ENCODE peak calls at places on chromosomes 4 and X, in six cellular contexts. One of them, this sample, is unnamed.

GRCh38 chr4:76579596-76580375 is 144.8 kb downstream of the SHROOM3 start:
- DNase-seq in iris pigment epithelial cell: no peak
- DNase-seq in CD4-positive, alpha-beta memory T cell: no peak
- DNase-seq in left lung: no peak
- DNase-seq in astrocyte of the cerebellum: no peak
- DNase-seq in ovary: no peak
- DNase-seq in this sample: no peak

GRCh38 chrX:71666240-71667223 is 814 bp upstream of the LOC101059915 start:
- DNase-seq in iris pigment epithelial cell: no peak
- DNase-seq in astrocyte of the cerebellum: no peak
- DNase-seq in left lung: no peak
- DNase-seq in CD4-positive, alpha-beta memory T cell: no peak
- DNase-seq in ovary: no peak
- DNase-seq in this sample: no peak

GRCh38 chr4:129583868-129584267 is 487.9 kb downstream of the C4orf33 start:
- DNase-seq in left lung: no peak
- DNase-seq in iris pigment epithelial cell: no peak
- DNase-seq in ovary: no peak
- DNase-seq in CD4-positive, alpha-beta memory T cell: no peak
- DNase-seq in astrocyte of the cerebellum: no peak
- DNase-seq in this sample: no peak

GRCh38 chr4:84494518-84494917 is 4.6 kb downstream of the NKX6-1 start:
- DNase-seq in left lung: no peak
- DNase-seq in ovary: no peak
- DNase-seq in astrocyte of the cerebellum: no peak
- DNase-seq in iris pigment epithelial cell: no peak
- DNase-seq in CD4-positive, alpha-beta memory T cell: no peak
- DNase-seq in this sample: no peak

GRCh38 chr4:177446571-177446970 is 4.3 kb upstream of the AGA start:
- DNase-seq in left lung: no peak
- DNase-seq in astrocyte of the cerebellum: no peak
- DNase-seq in ovary: no peak
- DNase-seq in iris pigment epithelial cell: no peak
- DNase-seq in CD4-positive, alpha-beta memory T cell: no peak
- DNase-seq in this sample: no peak

GRCh38 chr4:152540293-152540674 is 4.4 kb upstream of the FBXW7 start:
- DNase-seq in iris pigment epithelial cell: no peak
- DNase-seq in CD4-positive, alpha-beta memory T cell: no peak
- DNase-seq in astrocyte of the cerebellum: no peak
- DNase-seq in left lung: no peak
- DNase-seq in ovary: no peak
- DNase-seq in this sample: no peak

GRCh38 chrX:97159916-97160800 is 276.4 kb downstream of the RPA4 start:
- DNase-seq in iris pigment epithelial cell: peak
- DNase-seq in ovary: no peak
- DNase-seq in astrocyte of the cerebellum: no peak
- DNase-seq in CD4-positive, alpha-beta memory T cell: no peak
- DNase-seq in left lung: no peak
- DNase-seq in this sample: no peak

GRCh38 chrX:4944767-4945166 is 1231.3 kb upstream of the PRKX start:
- DNase-seq in iris pigment epithelial cell: no peak
- DNase-seq in CD4-positive, alpha-beta memory T cell: no peak
- DNase-seq in left lung: no peak
- DNase-seq in astrocyte of the cerebellum: no peak
- DNase-seq in ovary: no peak
- DNase-seq in this sample: no peak

GRCh38 chr4:7890635-7891393 is 48.8 kb downstream of the AFAP1 start:
- DNase-seq in iris pigment epithelial cell: peak
- DNase-seq in ovary: no peak
- DNase-seq in astrocyte of the cerebellum: peak
- DNase-seq in CD4-positive, alpha-beta memory T cell: no peak
- DNase-seq in left lung: no peak
- DNase-seq in this sample: peak

GRCh38 chr4:6134612-6135220 is 65.6 kb downstream of the JAKMIP1 start:
- DNase-seq in left lung: no peak
- DNase-seq in ovary: no peak
- DNase-seq in iris pigment epithelial cell: peak
- DNase-seq in CD4-positive, alpha-beta memory T cell: peak
- DNase-seq in astrocyte of the cerebellum: no peak
- DNase-seq in this sample: no peak

GRCh38 chr4:2320152-2320551 is 58.2 kb upstream of the MXD4 start:
- DNase-seq in left lung: no peak
- DNase-seq in CD4-positive, alpha-beta memory T cell: no peak
- DNase-seq in astrocyte of the cerebellum: no peak
- DNase-seq in ovary: no peak
- DNase-seq in iris pigment epithelial cell: no peak
- DNase-seq in this sample: no peak

GRCh38 chr4:81827568-81828202 is 356.0 kb upstream of the RASGEF1B start:
- DNase-seq in CD4-positive, alpha-beta memory T cell: no peak
- DNase-seq in ovary: no peak
- DNase-seq in astrocyte of the cerebellum: no peak
- DNase-seq in iris pigment epithelial cell: no peak
- DNase-seq in left lung: no peak
- DNase-seq in this sample: no peak

GRCh38 chr4:121950680-121951569 is 935 bp downstream of the TRPC3 start:
- DNase-seq in ovary: no peak
- DNase-seq in iris pigment epithelial cell: no peak
- DNase-seq in CD4-positive, alpha-beta memory T cell: peak
- DNase-seq in left lung: peak
- DNase-seq in astrocyte of the cerebellum: no peak
- DNase-seq in this sample: no peak

GRCh38 chr4:151091047-151091446 is 8.4 kb upstream of the RPS3A start:
- DNase-seq in iris pigment epithelial cell: no peak
- DNase-seq in astrocyte of the cerebellum: no peak
- DNase-seq in ovary: no peak
- DNase-seq in CD4-positive, alpha-beta memory T cell: no peak
- DNase-seq in left lung: no peak
- DNase-seq in this sample: no peak

GRCh38 chr4:163484906-163485305 is 9.6 kb upstream of the TMA16 start:
- DNase-seq in iris pigment epithelial cell: peak
- DNase-seq in CD4-positive, alpha-beta memory T cell: peak
- DNase-seq in left lung: no peak
- DNase-seq in astrocyte of the cerebellum: peak
- DNase-seq in ovary: no peak
- DNase-seq in this sample: no peak

GRCh38 chr4:169115897-169116254 is 105.8 kb upstream of the CBR4 start:
- DNase-seq in ovary: no peak
- DNase-seq in astrocyte of the cerebellum: peak
- DNase-seq in iris pigment epithelial cell: peak
- DNase-seq in left lung: peak
- DNase-seq in CD4-positive, alpha-beta memory T cell: no peak
- DNase-seq in this sample: peak

GRCh38 chr4:114417214-114417613 is 181.4 kb upstream of the UGT8 start:
- DNase-seq in left lung: no peak
- DNase-seq in iris pigment epithelial cell: no peak
- DNase-seq in ovary: no peak
- DNase-seq in astrocyte of the cerebellum: peak
- DNase-seq in CD4-positive, alpha-beta memory T cell: no peak
- DNase-seq in this sample: no peak

GRCh38 chr4:123616970-123617392 is 220.4 kb downstream of the SPRY1 start:
- DNase-seq in CD4-positive, alpha-beta memory T cell: peak
- DNase-seq in astrocyte of the cerebellum: no peak
- DNase-seq in ovary: no peak
- DNase-seq in iris pigment epithelial cell: peak
- DNase-seq in left lung: peak
- DNase-seq in this sample: peak

GRCh38 chrX:47232197-47232802 is 509 bp upstream of the USP11 start:
- DNase-seq in left lung: no peak
- DNase-seq in iris pigment epithelial cell: no peak
- DNase-seq in CD4-positive, alpha-beta memory T cell: no peak
- DNase-seq in ovary: no peak
- DNase-seq in astrocyte of the cerebellum: no peak
- DNase-seq in this sample: no peak

GRCh38 chr4:111821342-111821741 is 323.9 kb upstream of the FAM241A start:
- DNase-seq in CD4-positive, alpha-beta memory T cell: no peak
- DNase-seq in left lung: no peak
- DNase-seq in ovary: no peak
- DNase-seq in astrocyte of the cerebellum: no peak
- DNase-seq in iris pigment epithelial cell: no peak
- DNase-seq in this sample: no peak

GRCh38 chr4:159010563-159011260 is 92.2 kb upstream of the RAPGEF2 start:
- DNase-seq in CD4-positive, alpha-beta memory T cell: no peak
- DNase-seq in left lung: peak
- DNase-seq in iris pigment epithelial cell: peak
- DNase-seq in astrocyte of the cerebellum: peak
- DNase-seq in ovary: peak
- DNase-seq in this sample: peak

GRCh38 chrX:119899125-119899524 is 3.4 kb downstream of the AKAP14 start:
- DNase-seq in CD4-positive, alpha-beta memory T cell: no peak
- DNase-seq in left lung: no peak
- DNase-seq in astrocyte of the cerebellum: no peak
- DNase-seq in ovary: no peak
- DNase-seq in iris pigment epithelial cell: no peak
- DNase-seq in this sample: no peak

GRCh38 chr4:848803-849477 is 23.0 kb upstream of the CPLX1 start:
- DNase-seq in astrocyte of the cerebellum: no peak
- DNase-seq in ovary: no peak
- DNase-seq in CD4-positive, alpha-beta memory T cell: no peak
- DNase-seq in left lung: no peak
- DNase-seq in iris pigment epithelial cell: no peak
- DNase-seq in this sample: no peak

GRCh38 chr4:85681194-85681803 is 206.3 kb downstream of the ARHGAP24 start:
- DNase-seq in ovary: no peak
- DNase-seq in CD4-positive, alpha-beta memory T cell: no peak
- DNase-seq in astrocyte of the cerebellum: peak
- DNase-seq in left lung: peak
- DNase-seq in iris pigment epithelial cell: peak
- DNase-seq in this sample: peak

GRCh38 chr4:176383273-176384077 is 63.7 kb downstream of the SPCS3 start:
- DNase-seq in CD4-positive, alpha-beta memory T cell: no peak
- DNase-seq in ovary: no peak
- DNase-seq in astrocyte of the cerebellum: no peak
- DNase-seq in iris pigment epithelial cell: peak
- DNase-seq in left lung: no peak
- DNase-seq in this sample: no peak

GRCh38 chr4:137960371-137961050 is 281.6 kb downstream of the SLC7A11 start:
- DNase-seq in iris pigment epithelial cell: peak
- DNase-seq in left lung: no peak
- DNase-seq in ovary: no peak
- DNase-seq in astrocyte of the cerebellum: peak
- DNase-seq in CD4-positive, alpha-beta memory T cell: no peak
- DNase-seq in this sample: no peak

GRCh38 chrX:78759081-78759480 is 11.6 kb downstream of the LPAR4 start:
- DNase-seq in astrocyte of the cerebellum: no peak
- DNase-seq in ovary: no peak
- DNase-seq in left lung: no peak
- DNase-seq in iris pigment epithelial cell: no peak
- DNase-seq in CD4-positive, alpha-beta memory T cell: no peak
- DNase-seq in this sample: no peak

GRCh38 chrX:16687514-16687913 is 25.0 kb downstream of the CTPS2 start:
- DNase-seq in iris pigment epithelial cell: no peak
- DNase-seq in left lung: no peak
- DNase-seq in CD4-positive, alpha-beta memory T cell: no peak
- DNase-seq in ovary: no peak
- DNase-seq in astrocyte of the cerebellum: no peak
- DNase-seq in this sample: peak

GRCh38 chr4:123411976-123412589 is 15.5 kb downstream of the SPRY1 start:
- DNase-seq in astrocyte of the cerebellum: no peak
- DNase-seq in left lung: no peak
- DNase-seq in iris pigment epithelial cell: no peak
- DNase-seq in CD4-positive, alpha-beta memory T cell: no peak
- DNase-seq in ovary: no peak
- DNase-seq in this sample: no peak

GRCh38 chrX:101619336-101619735 is 1.5 kb upstream of the ARMCX6 start:
- DNase-seq in left lung: no peak
- DNase-seq in astrocyte of the cerebellum: no peak
- DNase-seq in iris pigment epithelial cell: peak
- DNase-seq in ovary: no peak
- DNase-seq in CD4-positive, alpha-beta memory T cell: no peak
- DNase-seq in this sample: no peak

GRCh38 chr4:132123870-132124623 is 1025.0 kb upstream of the PCDH10 start:
- DNase-seq in left lung: no peak
- DNase-seq in ovary: no peak
- DNase-seq in iris pigment epithelial cell: peak
- DNase-seq in astrocyte of the cerebellum: no peak
- DNase-seq in CD4-positive, alpha-beta memory T cell: no peak
- DNase-seq in this sample: no peak

GRCh38 chr4:156968479-156968984 is 3.1 kb downstream of the PDGFC start:
- DNase-seq in ovary: peak
- DNase-seq in astrocyte of the cerebellum: peak
- DNase-seq in left lung: peak
- DNase-seq in iris pigment epithelial cell: peak
- DNase-seq in CD4-positive, alpha-beta memory T cell: no peak
- DNase-seq in this sample: no peak

GRCh38 chr4:82681759-82682158 is 116.8 kb downstream of the SCD5 start:
- DNase-seq in iris pigment epithelial cell: no peak
- DNase-seq in left lung: no peak
- DNase-seq in astrocyte of the cerebellum: no peak
- DNase-seq in CD4-positive, alpha-beta memory T cell: no peak
- DNase-seq in ovary: no peak
- DNase-seq in this sample: no peak

GRCh38 chrX:148290937-148291336 is 209.5 kb upstream of the AFF2 start:
- DNase-seq in astrocyte of the cerebellum: no peak
- DNase-seq in ovary: no peak
- DNase-seq in left lung: no peak
- DNase-seq in CD4-positive, alpha-beta memory T cell: no peak
- DNase-seq in iris pigment epithelial cell: no peak
- DNase-seq in this sample: no peak

GRCh38 chr4:99853993-99854392 is 37.4 kb downstream of the DAPP1 start:
- DNase-seq in CD4-positive, alpha-beta memory T cell: no peak
- DNase-seq in left lung: no peak
- DNase-seq in ovary: no peak
- DNase-seq in iris pigment epithelial cell: no peak
- DNase-seq in astrocyte of the cerebellum: no peak
- DNase-seq in this sample: no peak

GRCh38 chr4:9703391-9703790 is 78.0 kb upstream of the DRD5 start:
- DNase-seq in iris pigment epithelial cell: peak
- DNase-seq in CD4-positive, alpha-beta memory T cell: peak
- DNase-seq in astrocyte of the cerebellum: no peak
- DNase-seq in ovary: no peak
- DNase-seq in left lung: peak
- DNase-seq in this sample: no peak